ENCODE peak calls at places on chromosomes 4 and X, in five cellular contexts. One of them, this sample, is unnamed.
A peak's percentile ranks its signal among the peaks of the same experiment; 100 is the strongest.

GRCh38 chrX:23792861-23793553 is 10.0 kb downstream of the SAT1 start:
- DNase-seq in left lung: no peak
- DNase-seq in upper lobe of right lung: no peak
- DNase-seq in MG63: no peak
- DNase-seq in stimulated activated CD4-positive, alpha-beta T cell treated with anti-CD3 and anti-CD28 coated beads, Interleukin-15, amount 100 ng/mL, for 1 hour: no peak
- DNase-seq in this sample: no peak

GRCh38 chrX:39309721-39310152 is 508.5 kb downstream of the MID1IP1 start:
- DNase-seq in left lung: no peak
- DNase-seq in upper lobe of right lung: no peak
- DNase-seq in MG63: no peak
- DNase-seq in stimulated activated CD4-positive, alpha-beta T cell treated with anti-CD3 and anti-CD28 coated beads, Interleukin-15, amount 100 ng/mL, for 1 hour: no peak
- DNase-seq in this sample: no peak

GRCh38 chr4:172390341-172390740 is 577.1 kb downstream of the GALNTL6 start:
- DNase-seq in left lung: no peak
- DNase-seq in upper lobe of right lung: no peak
- DNase-seq in MG63: no peak
- DNase-seq in stimulated activated CD4-positive, alpha-beta T cell treated with anti-CD3 and anti-CD28 coated beads, Interleukin-15, amount 100 ng/mL, for 1 hour: no peak
- DNase-seq in this sample: no peak

GRCh38 chr4:145217339-145217738 is 37.0 kb upstream of the OTUD4 start:
- DNase-seq in left lung: no peak
- DNase-seq in upper lobe of right lung: no peak
- DNase-seq in MG63: no peak
- DNase-seq in stimulated activated CD4-positive, alpha-beta T cell treated with anti-CD3 and anti-CD28 coated beads, Interleukin-15, amount 100 ng/mL, for 1 hour: no peak
- DNase-seq in this sample: no peak

GRCh38 chrX:53257166-53257565 is 24.2 kb downstream of the IQSEC2 start:
- DNase-seq in left lung: no peak
- DNase-seq in upper lobe of right lung: no peak
- DNase-seq in MG63: no peak
- DNase-seq in stimulated activated CD4-positive, alpha-beta T cell treated with anti-CD3 and anti-CD28 coated beads, Interleukin-15, amount 100 ng/mL, for 1 hour: no peak
- DNase-seq in this sample: no peak

GRCh38 chrX:14963447-14964236 is 90.4 kb downstream of the MOSPD2 start:
- DNase-seq in left lung: no peak
- DNase-seq in upper lobe of right lung: no peak
- DNase-seq in MG63: no peak
- DNase-seq in stimulated activated CD4-positive, alpha-beta T cell treated with anti-CD3 and anti-CD28 coated beads, Interleukin-15, amount 100 ng/mL, for 1 hour: no peak
- DNase-seq in this sample: no peak

GRCh38 chrX:129115104-129115503 is 408.2 kb downstream of the SMARCA1 start:
- DNase-seq in left lung: no peak
- DNase-seq in upper lobe of right lung: no peak
- DNase-seq in MG63: peak; percentile 1
- DNase-seq in stimulated activated CD4-positive, alpha-beta T cell treated with anti-CD3 and anti-CD28 coated beads, Interleukin-15, amount 100 ng/mL, for 1 hour: no peak
- DNase-seq in this sample: no peak

GRCh38 chrX:118520206-118520857 is 24.7 kb downstream of the DOCK11 start:
- DNase-seq in left lung: no peak
- DNase-seq in upper lobe of right lung: no peak
- DNase-seq in MG63: peak; percentile 45
- DNase-seq in stimulated activated CD4-positive, alpha-beta T cell treated with anti-CD3 and anti-CD28 coated beads, Interleukin-15, amount 100 ng/mL, for 1 hour: no peak
- DNase-seq in this sample: no peak

GRCh38 chrX:24925430-24925829 is 90.3 kb downstream of the ARX start:
- DNase-seq in left lung: no peak
- DNase-seq in upper lobe of right lung: no peak
- DNase-seq in MG63: no peak
- DNase-seq in stimulated activated CD4-positive, alpha-beta T cell treated with anti-CD3 and anti-CD28 coated beads, Interleukin-15, amount 100 ng/mL, for 1 hour: no peak
- DNase-seq in this sample: no peak

GRCh38 chrX:45699158-45699557 is 498.5 kb upstream of the DIPK2B start:
- DNase-seq in left lung: no peak
- DNase-seq in upper lobe of right lung: no peak
- DNase-seq in MG63: no peak
- DNase-seq in stimulated activated CD4-positive, alpha-beta T cell treated with anti-CD3 and anti-CD28 coated beads, Interleukin-15, amount 100 ng/mL, for 1 hour: no peak
- DNase-seq in this sample: no peak

GRCh38 chr4:102696763-102697162 is 64.0 kb downstream of the MANBA start:
- DNase-seq in left lung: no peak
- DNase-seq in upper lobe of right lung: no peak
- DNase-seq in MG63: no peak
- DNase-seq in stimulated activated CD4-positive, alpha-beta T cell treated with anti-CD3 and anti-CD28 coated beads, Interleukin-15, amount 100 ng/mL, for 1 hour: no peak
- DNase-seq in this sample: no peak

GRCh38 chr4:105057370-105058096 is 89.1 kb upstream of the TET2 start:
- DNase-seq in left lung: no peak
- DNase-seq in upper lobe of right lung: no peak
- DNase-seq in MG63: no peak
- DNase-seq in stimulated activated CD4-positive, alpha-beta T cell treated with anti-CD3 and anti-CD28 coated beads, Interleukin-15, amount 100 ng/mL, for 1 hour: no peak
- DNase-seq in this sample: peak; percentile 11

GRCh38 chrX:132488092-132488749 is 617 bp downstream of the MBNL3 start:
- DNase-seq in left lung: no peak
- DNase-seq in upper lobe of right lung: no peak
- DNase-seq in MG63: peak; percentile 35
- DNase-seq in stimulated activated CD4-positive, alpha-beta T cell treated with anti-CD3 and anti-CD28 coated beads, Interleukin-15, amount 100 ng/mL, for 1 hour: no peak
- DNase-seq in this sample: no peak

GRCh38 chrX:15751160-15751819 is 13.2 kb downstream of the CA5B start:
- DNase-seq in left lung: no peak
- DNase-seq in upper lobe of right lung: no peak
- DNase-seq in MG63: no peak
- DNase-seq in stimulated activated CD4-positive, alpha-beta T cell treated with anti-CD3 and anti-CD28 coated beads, Interleukin-15, amount 100 ng/mL, for 1 hour: no peak
- DNase-seq in this sample: no peak

This sample was measured in Ammon's horn.